ENCODE peak calls at places on chromosomes 4 and X, in eight cellular contexts. S is NCI-H1092 treated with DMSO at 0.1 percent for 48 hours; K is renal cortical epithelial cell; P is iris pigment epithelial cell; H is stimulated activated CD4-positive, alpha-beta T cell treated with anti-CD3 and anti-CD28 coated beads, Interleukin-2, amount 100 ng/mL, for 24 hours; W is NCI-H526; N is adrenal gland; L is HepG2. E is an unnamed sample.

GRCh38 chr4:82240410-82240809 is 133.4 kb downstream of the HNRNPD start:
- DNase-seq in S (no peak), K (no peak), P (no peak), H (no peak), W (no peak), N (no peak), L (no peak), E (no peak)

GRCh38 chrX:39967348-39967747 is 130.4 kb downstream of the BCOR start:
- DNase-seq in S (no peak), K (no peak), P (no peak), H (peak), W (no peak), N (no peak), L (no peak), E (no peak)

GRCh38 chrX:63889001-63889400 is 104.0 kb upstream of the ARHGEF9 start:
- DNase-seq in S (no peak), K (peak), P (peak), H (no peak), W (no peak), N (no peak), L (no peak), E (no peak)

GRCh38 chrX:41334866-41335589 is 1.1 kb downstream of the DDX3X start:
- DNase-seq in S (no peak), K (no peak), P (peak), H (peak), W (peak), N (peak), L (no peak), E (peak)

GRCh38 chr4:72857787-72858186 is 211.7 kb downstream of the COX18 start:
- DNase-seq in S (no peak), K (no peak), P (peak), H (no peak), W (no peak), N (no peak), L (no peak), E (no peak)

GRCh38 chr4:130479020-130479419 is 1383.1 kb downstream of the C4orf33 start:
- DNase-seq in S (no peak), K (peak), P (peak), H (no peak), W (no peak), N (no peak), L (no peak), E (no peak)

GRCh38 chr4:7470111-7470510 is 35.4 kb upstream of the PSAPL1 start:
- DNase-seq in S (no peak), K (no peak), P (no peak), H (no peak), W (no peak), N (no peak), L (no peak), E (no peak)

GRCh38 chr4:158253350-158253980 is 43.2 kb downstream of the TMEM144 start:
- DNase-seq in S (peak), K (peak), P (peak), H (peak), W (peak), N (peak), L (peak), E (peak)

GRCh38 chr4:151485541-151486131 is 76.7 kb downstream of the FHIP1A start:
- DNase-seq in S (no peak), K (peak), P (peak), H (no peak), W (no peak), N (no peak), L (no peak), E (no peak)

GRCh38 chrX:70508296-70508911 is 63.8 kb downstream of the DLG3 start:
- DNase-seq in S (no peak), K (no peak), P (peak), H (peak), W (no peak), N (no peak), L (peak), E (no peak)

GRCh38 chrX:70313503-70313902 is 23.6 kb downstream of the KIF4A start:
- DNase-seq in S (no peak), K (peak), P (peak), H (no peak), W (no peak), N (no peak), L (no peak), E (no peak)

GRCh38 chr4:10171055-10171454 is 54.5 kb upstream of the WDR1 start:
- DNase-seq in S (no peak), K (no peak), P (no peak), H (no peak), W (no peak), N (no peak), L (no peak), E (no peak)

GRCh38 chr4:54658321-54659093 is 750 bp downstream of the KIT start:
- DNase-seq in S (peak), K (no peak), P (peak), H (peak), W (peak), N (peak), L (peak), E (peak)

GRCh38 chr4:56261027-56261426 is 126.3 kb downstream of the AASDH start:
- DNase-seq in S (no peak), K (no peak), P (no peak), H (peak), W (no peak), N (no peak), L (no peak), E (no peak)

GRCh38 chr4:116357758-116358157 is 727.6 kb downstream of the TRAM1L1 start:
- DNase-seq in S (no peak), K (peak), P (peak), H (no peak), W (no peak), N (no peak), L (peak), E (peak)

GRCh38 chr4:37928896-37929537 is 31.2 kb upstream of the PTTG2 start:
- DNase-seq in S (no peak), K (no peak), P (peak), H (no peak), W (no peak), N (no peak), L (no peak), E (no peak)

GRCh38 chr4:52883707-52884669 is 21.9 kb downstream of the RASL11B start:
- DNase-seq in S (no peak), K (no peak), P (no peak), H (no peak), W (no peak), N (no peak), L (no peak), E (no peak)